ENCODE peak calls at places on chromosomes 3 and 15, in ten cellular contexts. H, A, S, I, R, G, B, L, F and M are unnamed samples.

GRCh38 chr15:91589360-91589759 is 264.1 kb upstream of the SLCO3A1 start:
- DNase-seq in H (peak), A (no peak), S (no peak), I (no peak), R (no peak), G (no peak), B (no peak), L (no peak), F (no peak), M (no peak)

GRCh38 chr15:40291088-40291574 is 8.3 kb upstream of the ANKRD63 start:
- DNase-seq in H (peak), A (no peak), S (no peak), I (no peak), R (no peak), G (no peak), B (no peak), L (peak), F (no peak), M (no peak)

GRCh38 chr3:197136744-197137143 is 107.1 kb upstream of the MELTF start:
- DNase-seq in H (no peak), A (no peak), S (no peak), I (no peak), R (no peak), G (no peak), B (no peak), L (no peak), F (no peak), M (no peak)

GRCh38 chr3:104519468-104519867 is 847.2 kb upstream of the ALCAM start:
- DNase-seq in H (no peak), A (no peak), S (no peak), I (no peak), R (no peak), G (no peak), B (no peak), L (no peak), F (no peak), M (no peak)

GRCh38 chr3:42638339-42638842 is 15.1 kb upstream of the ZBTB47 start:
- DNase-seq in H (no peak), A (no peak), S (no peak), I (no peak), R (no peak), G (no peak), B (no peak), L (no peak), F (no peak), M (peak)

GRCh38 chr15:59688383-59688887 is 685 bp downstream of the BNIP2 start:
- DNase-seq in H (peak), A (peak), S (no peak), I (no peak), R (peak), G (no peak), B (no peak), L (no peak), F (peak), M (peak)

GRCh38 chr3:128464188-128464587 is 2.5 kb downstream of the DNAJB8 start:
- DNase-seq in H (no peak), A (no peak), S (no peak), I (no peak), R (no peak), G (no peak), B (no peak), L (no peak), F (no peak), M (no peak)

GRCh38 chr15:71357357-71357756 is 242.1 kb downstream of the THSD4 start:
- DNase-seq in H (no peak), A (no peak), S (no peak), I (peak), R (no peak), G (no peak), B (no peak), L (no peak), F (no peak), M (no peak)

GRCh38 chr3:175340338-175341015 is 481.3 kb downstream of the NAALADL2 start:
- DNase-seq in H (no peak), A (no peak), S (no peak), I (no peak), R (no peak), G (no peak), B (no peak), L (no peak), F (no peak), M (no peak)

GRCh38 chr15:60672400-60672799 is 193.5 kb upstream of the ICE2 start:
- DNase-seq in H (no peak), A (no peak), S (no peak), I (no peak), R (no peak), G (no peak), B (no peak), L (no peak), F (no peak), M (no peak)

GRCh38 chr3:31610700-31611275 is 78.1 kb downstream of the STT3B start:
- DNase-seq in H (peak), A (peak), S (no peak), I (peak), R (no peak), G (no peak), B (no peak), L (no peak), F (no peak), M (no peak)

GRCh38 chr15:96421211-96421610 is 90.7 kb downstream of the NR2F2 start:
- DNase-seq in H (no peak), A (no peak), S (no peak), I (peak), R (no peak), G (no peak), B (no peak), L (no peak), F (no peak), M (peak)

GRCh38 chr3:139380575-139380974 is 8.9 kb downstream of the COPB2 start:
- DNase-seq in H (no peak), A (no peak), S (no peak), I (no peak), R (no peak), G (no peak), B (no peak), L (no peak), F (no peak), M (no peak)

GRCh38 chr3:144011251-144011799 is 39.7 kb downstream of the DIPK2A start:
- DNase-seq in H (no peak), A (no peak), S (no peak), I (no peak), R (no peak), G (no peak), B (no peak), L (no peak), F (no peak), M (no peak)

GRCh38 chr3:67012564-67012963 is 14.5 kb downstream of the KBTBD8 start:
- DNase-seq in H (no peak), A (no peak), S (no peak), I (no peak), R (no peak), G (no peak), B (no peak), L (no peak), F (no peak), M (no peak)

GRCh38 chr3:20648294-20648693 is 462.3 kb upstream of the SGO1 start:
- DNase-seq in H (no peak), A (peak), S (no peak), I (no peak), R (no peak), G (no peak), B (no peak), L (no peak), F (no peak), M (no peak)

GRCh38 chr3:57169872-57170623 is 4.9 kb upstream of the IL17RD start:
- DNase-seq in H (peak), A (peak), S (peak), I (peak), R (peak), G (peak), B (peak), L (peak), F (peak), M (peak)

GRCh38 chr15:69578792-69579587 is 126.4 kb downstream of the RPLP1 start:
- DNase-seq in H (peak), A (no peak), S (no peak), I (no peak), R (no peak), G (peak), B (no peak), L (no peak), F (no peak), M (no peak)

GRCh38 chr15:78205337-78205736 is 29.0 kb downstream of the ACSBG1 start:
- DNase-seq in H (no peak), A (no peak), S (no peak), I (no peak), R (no peak), G (no peak), B (no peak), L (no peak), F (no peak), M (no peak)

GRCh38 chr15:41946970-41947369 is 25.4 kb downstream of the EHD4 start:
- DNase-seq in H (no peak), A (no peak), S (no peak), I (no peak), R (no peak), G (no peak), B (no peak), L (no peak), F (no peak), M (no peak)

GRCh38 chr3:74606987-74607386 is 7.5 kb downstream of the CNTN3 start:
- DNase-seq in H (no peak), A (no peak), S (no peak), I (no peak), R (no peak), G (no peak), B (no peak), L (no peak), F (no peak), M (no peak)